ENCODE peak calls at places on chromosomes 1 and 21, in ten cellular contexts. K is ascending aorta; L is OCI-LY7; G is BE2C; C is naive thymus-derived CD4-positive, alpha-beta T cell; E is fibroblast of mammary gland; Y is adrenal gland; R is mesenchymal stem cell; O is H7; W is brain microvascular endothelial cell. P is an unnamed sample.

GRCh38 chr1:24915819-24916602 is 14.1 kb downstream of the RUNX3 start:
- DNase-seq in K (no peak), L (no peak), G (no peak), C (no peak), E (no peak), Y (no peak), R (no peak), O (peak; percentile 68), W (no peak), P (no peak)

GRCh38 chr21:38660333-38661295 is 145.1 kb upstream of the ETS2 start:
- DNase-seq in K (peak; percentile 89), L (no peak), G (no peak), C (no peak), E (no peak), Y (peak; percentile 16), R (no peak), O (peak; percentile 90), W (no peak), P (peak; percentile 30)

GRCh38 chr1:119288751-119289150 is 79.8 kb upstream of the HAO2 start:
- DNase-seq in K (no peak), L (no peak), G (no peak), C (no peak), E (peak; percentile 21), Y (no peak), R (peak; percentile 8), O (no peak), W (peak; percentile 63), P (no peak)

GRCh38 chr21:45001134-45002095 is 61.6 kb downstream of the SLX9 start:
- DNase-seq in K (peak; percentile 93), L (no peak), G (peak; percentile 15), C (no peak), E (peak; percentile 70), Y (peak; percentile 90), R (no peak), O (no peak), W (no peak), P (peak; percentile 77)

GRCh38 chr1:228490120-228491078 is 3.2 kb downstream of the RNF187 start:
- DNase-seq in K (no peak), L (peak; percentile 96), G (no peak), C (no peak), E (no peak), Y (peak; percentile 82), R (peak; percentile 29), O (no peak), W (no peak), P (no peak)

GRCh38 chr1:38190978-38191377 is 144.4 kb upstream of the POU3F1 start:
- DNase-seq in K (no peak), L (no peak), G (no peak), C (no peak), E (no peak), Y (no peak), R (no peak), O (no peak), W (no peak), P (no peak)

GRCh38 chr1:239742416-239743109 is 349.1 kb upstream of the FMN2 start:
- DNase-seq in K (no peak), L (no peak), G (no peak), C (no peak), E (no peak), Y (no peak), R (no peak), O (no peak), W (no peak), P (no peak)

GRCh38 chr1:26327956-26328362 is 10.2 kb downstream of the CD52 start:
- DNase-seq in K (no peak), L (peak; percentile 79), G (no peak), C (no peak), E (no peak), Y (no peak), R (no peak), O (no peak), W (no peak), P (no peak)

GRCh38 chr1:211529011-211529410 is 37.0 kb upstream of the RD3 start:
- DNase-seq in K (no peak), L (no peak), G (no peak), C (no peak), E (no peak), Y (no peak), R (no peak), O (no peak), W (no peak), P (no peak)

GRCh38 chr21:39696196-39696595 is 48.8 kb upstream of the IGSF5 start:
- DNase-seq in K (no peak), L (no peak), G (no peak), C (no peak), E (no peak), Y (no peak), R (no peak), O (no peak), W (no peak), P (no peak)

GRCh38 chr1:10890391-10891073 is 94.1 kb upstream of the CASZ1 start:
- DNase-seq in K (no peak), L (no peak), G (peak; percentile 74), C (no peak), E (no peak), Y (no peak), R (no peak), O (peak; percentile 68), W (no peak), P (peak; percentile 40)

GRCh38 chr1:54008876-54009275 is 9.1 kb downstream of the LDLRAD1 start:
- DNase-seq in K (no peak), L (no peak), G (no peak), C (no peak), E (no peak), Y (no peak), R (no peak), O (no peak), W (no peak), P (no peak)

GRCh38 chr1:33872681-33873080 is 8.8 kb downstream of the HMGB4 start:
- DNase-seq in K (no peak), L (no peak), G (no peak), C (no peak), E (peak; percentile 48), Y (no peak), R (no peak), O (no peak), W (no peak), P (no peak)

GRCh38 chr21:46369520-46370235 is 45.7 kb downstream of the PCNT start:
- DNase-seq in K (no peak), L (no peak), G (no peak), C (no peak), E (no peak), Y (no peak), R (no peak), O (peak; percentile 61), W (no peak), P (no peak)
- H3K4me3 ChIP-seq in K (no peak overlapping the region), L (no peak overlapping the region), G (no peak overlapping the region), C (no peak overlapping the region), E (no peak overlapping the region), Y (no peak overlapping the region), R (no peak overlapping the region), O (no peak overlapping the region), W (no peak overlapping the region), P (no peak overlapping the region)

GRCh38 chr1:175272361-175272760 is 79.8 kb upstream of the KIAA0040 start:
- DNase-seq in K (no peak), L (no peak), G (no peak), C (no peak), E (no peak), Y (no peak), R (no peak), O (no peak), W (no peak), P (no peak)

GRCh38 chr1:175268720-175269119 is 76.1 kb upstream of the KIAA0040 start:
- DNase-seq in K (no peak), L (no peak), G (no peak), C (no peak), E (peak; percentile 61), Y (no peak), R (no peak), O (no peak), W (no peak), P (no peak)

GRCh38 chr1:175269151-175269550 is 76.6 kb upstream of the KIAA0040 start:
- DNase-seq in K (no peak), L (no peak), G (no peak), C (no peak), E (no peak), Y (no peak), R (no peak), O (no peak), W (no peak), P (no peak)

GRCh38 chr1:175267716-175268416 is 75.3 kb upstream of the KIAA0040 start:
- DNase-seq in K (no peak), L (no peak), G (no peak), C (no peak), E (peak; percentile 91), Y (peak; percentile 45), R (peak; percentile 56), O (no peak), W (no peak), P (no peak)

GRCh38 chr1:175270361-175270760 is 77.8 kb upstream of the KIAA0040 start:
- DNase-seq in K (no peak), L (no peak), G (no peak), C (no peak), E (no peak), Y (no peak), R (no peak), O (no peak), W (no peak), P (no peak)
- H3K4me3 ChIP-seq in K (no peak overlapping the region), L (no peak overlapping the region), G (no peak overlapping the region), C (no peak overlapping the region), E (no peak overlapping the region), Y (no peak overlapping the region), R (no peak overlapping the region), O (no peak overlapping the region), W (no peak overlapping the region), P (no peak overlapping the region)

DNA sequence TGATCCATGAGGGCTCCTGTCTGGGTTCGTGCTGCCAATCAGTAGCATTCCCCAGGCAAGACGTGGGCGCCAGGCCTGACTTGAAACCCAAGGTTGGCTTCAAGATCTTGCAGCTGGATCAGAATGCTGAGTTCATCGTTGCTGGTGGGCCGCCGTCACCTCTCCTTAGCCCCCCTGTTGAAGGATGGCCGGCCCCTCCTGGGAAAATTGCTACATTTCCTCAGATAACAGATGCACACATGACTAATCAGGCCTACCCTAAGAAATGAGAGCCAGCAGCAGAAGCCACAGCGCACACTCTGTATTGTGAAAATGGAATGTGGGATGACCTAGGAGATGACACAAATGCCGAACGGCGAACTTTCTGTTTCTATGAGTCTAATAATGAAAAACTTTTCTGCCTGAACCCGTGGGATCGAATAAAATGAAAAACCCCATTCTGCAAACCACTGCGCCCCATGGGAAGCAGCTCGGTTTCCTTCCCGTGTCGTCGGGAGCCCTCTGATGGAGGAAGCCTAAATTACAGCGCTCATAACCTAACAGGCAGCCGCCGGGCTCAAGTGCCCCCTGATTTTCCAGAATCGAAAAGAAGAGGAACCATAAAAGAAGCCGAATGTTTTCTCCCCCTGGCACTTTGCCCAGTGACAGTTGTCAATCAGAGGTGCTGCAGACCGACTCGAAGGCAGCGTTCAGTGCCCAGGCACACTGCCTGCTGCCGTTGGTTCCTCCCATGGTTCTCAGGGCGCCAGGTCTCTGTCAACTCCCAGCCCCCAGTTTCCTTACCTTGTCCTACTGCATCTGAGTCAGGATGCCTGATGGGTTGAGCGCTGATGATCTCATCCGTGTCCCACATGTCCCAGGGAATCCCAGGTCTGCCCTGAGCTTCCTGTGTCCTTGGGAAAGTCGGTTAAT is 38.2 kb upstream of the H6PD start:
- DNase-seq in K (peak; percentile 86), L (peak; percentile 70), G (peak; percentile 47), C (peak; percentile 35), E (peak; percentile 99), Y (peak; percentile 91), R (peak; percentile 96), O (peak; percentile 79), W (peak; percentile 93), P (peak; percentile 54)
- H3K4me3 ChIP-seq in K (peak overlapping the region; percentile 7), L (no peak overlapping the region), G (peak overlapping the region; percentile 14), C (no peak overlapping the region), E (peak overlapping the region; percentile 34), Y (no peak overlapping the region), R (no peak overlapping the region), O (no peak overlapping the region), W (peak overlapping the region; percentile 89), P (peak overlapping the region; percentile 3)

GRCh38 chr1:206706806-206707205 is 22.1 kb downstream of the MAPKAPK2 start:
- DNase-seq in K (no peak), L (no peak), G (no peak), C (no peak), E (peak; percentile 63), Y (no peak), R (no peak), O (no peak), W (no peak), P (no peak)
- H3K4me3 ChIP-seq in K (no peak overlapping the region), L (no peak overlapping the region), G (no peak overlapping the region), C (no peak overlapping the region), E (no peak overlapping the region), Y (no peak overlapping the region), R (no peak overlapping the region), O (no peak overlapping the region), W (no peak overlapping the region), P (no peak overlapping the region)

P was measured in breast epithelium.